ENCODE peak calls at places on chromosomes 3 and 15, in eight cellular contexts. T is CD8-positive, alpha-beta T cell; I is Panc1; B is kidney; G is A549; U is choroid plexus epithelial cell; L is heart left ventricle; W is breast epithelium. D is an unnamed sample.

GRCh38 chr3:50340404-50341329 is at the start of gene RASSF1:
- DNase-seq in T (peak), I (no peak), B (peak), G (no peak), U (peak), L (peak), W (no peak), D (peak)

GRCh38 chr3:165457096-165457495 is 260.9 kb upstream of the SLITRK3 start:
- DNase-seq in T (no peak), I (no peak), B (no peak), G (no peak), U (no peak), L (no peak), W (no peak), D (no peak)

GRCh38 chr3:138051946-138052802 is 42.2 kb downstream of the CLDN18 start:
- DNase-seq in T (no peak), I (peak), B (no peak), G (peak), U (peak), L (no peak), W (no peak), D (peak)

GRCh38 chr3:144865886-144866285 is 894.3 kb downstream of the DIPK2A start:
- DNase-seq in T (no peak), I (no peak), B (no peak), G (no peak), U (no peak), L (no peak), W (no peak), D (no peak)

GRCh38 chr15:84894743-84895425 is 10.4 kb downstream of the SLC28A1 start:
- DNase-seq in T (no peak), I (no peak), B (no peak), G (no peak), U (no peak), L (no peak), W (no peak), D (no peak)

GRCh38 chr15:57321973-57322601 is 54.2 kb upstream of the CGNL1 start:
- DNase-seq in T (no peak), I (no peak), B (peak), G (no peak), U (no peak), L (peak), W (no peak), D (no peak)

GRCh38 chr3:32432711-32433530 is 41.3 kb downstream of the CMTM7 start:
- DNase-seq in T (no peak), I (no peak), B (no peak), G (no peak), U (peak), L (no peak), W (no peak), D (no peak)

GRCh38 chr3:53225181-53225580 is 30.6 kb downstream of the TKT start:
- DNase-seq in T (no peak), I (no peak), B (no peak), G (no peak), U (no peak), L (no peak), W (no peak), D (no peak)

GRCh38 chr15:25543156-25543555 is 104.3 kb upstream of the UBE3A start:
- DNase-seq in T (no peak), I (no peak), B (no peak), G (no peak), U (peak), L (no peak), W (peak), D (peak)

GRCh38 chr15:73600413-73601050 is 32.7 kb downstream of the NPTN start:
- DNase-seq in T (no peak), I (no peak), B (no peak), G (no peak), U (no peak), L (no peak), W (no peak), D (no peak)

GRCh38 chr3:40042752-40043443 is 233.5 kb downstream of the MYRIP start:
- DNase-seq in T (no peak), I (no peak), B (no peak), G (no peak), U (no peak), L (no peak), W (no peak), D (peak)

GRCh38 chr15:57235865-57236264 is 140.4 kb upstream of the CGNL1 start:
- DNase-seq in T (no peak), I (no peak), B (no peak), G (peak), U (peak), L (no peak), W (no peak), D (no peak)

GRCh38 chr3:16216373-16216935 is 42.0 kb downstream of the GALNT15 start:
- DNase-seq in T (no peak), I (no peak), B (no peak), G (no peak), U (no peak), L (no peak), W (no peak), D (no peak)

GRCh38 chr15:99424131-99424571 is 141.6 kb upstream of the MEF2A start:
- DNase-seq in T (no peak), I (no peak), B (no peak), G (no peak), U (no peak), L (no peak), W (no peak), D (no peak)

GRCh38 chr3:57078366-57079220 is 18.1 kb downstream of the SPATA12 start:
- DNase-seq in T (no peak), I (no peak), B (peak), G (peak), U (peak), L (peak), W (peak), D (peak)

GRCh38 chr3:140428380-140428779 is 249.5 kb upstream of the TRIM42 start:
- DNase-seq in T (no peak), I (no peak), B (no peak), G (no peak), U (no peak), L (no peak), W (no peak), D (no peak)

GRCh38 chr3:64945171-64945684 is 257.4 kb upstream of the ADAMTS9 start:
- DNase-seq in T (no peak), I (no peak), B (peak), G (no peak), U (peak), L (no peak), W (no peak), D (no peak)

GRCh38 chr3:11385908-11386307 is 113.7 kb downstream of the ATG7 start:
- DNase-seq in T (no peak), I (no peak), B (no peak), G (peak), U (peak), L (no peak), W (no peak), D (no peak)

GRCh38 chr3:122942937-122943827 is 84.4 kb downstream of the SEMA5B start:
- DNase-seq in T (no peak), I (peak), B (peak), G (peak), U (peak), L (peak), W (peak), D (peak)

GRCh38 chr3:46509661-46510187 is 11.9 kb downstream of the RTP3 start:
- DNase-seq in T (no peak), I (no peak), B (no peak), G (no peak), U (no peak), L (no peak), W (no peak), D (no peak)

GRCh38 chr3:14725564-14726420 is 50.9 kb downstream of the C3orf20 start:
- DNase-seq in T (no peak), I (no peak), B (peak), G (no peak), U (peak), L (peak), W (no peak), D (no peak)

GRCh38 chr3:117122609-117123008 is 413.0 kb downstream of the TUSC7 start:
- DNase-seq in T (no peak), I (no peak), B (no peak), G (no peak), U (no peak), L (no peak), W (no peak), D (no peak)

GRCh38 chr3:63960048-63960711 is 48.0 kb upstream of the SCAANT1 start:
- DNase-seq in T (no peak), I (peak), B (no peak), G (peak), U (peak), L (peak), W (no peak), D (peak)

GRCh38 chr15:100902436-100903190 is 16.5 kb upstream of the LRRK1 start:
- DNase-seq in T (no peak), I (no peak), B (peak), G (no peak), U (peak), L (peak), W (peak), D (peak)

GRCh38 chr15:100900136-100900894 is 18.8 kb upstream of the LRRK1 start:
- DNase-seq in T (no peak), I (no peak), B (no peak), G (no peak), U (no peak), L (no peak), W (no peak), D (no peak)

GRCh38 chr15:100901702-100902435 is 17.3 kb upstream of the LRRK1 start:
- DNase-seq in T (no peak), I (no peak), B (no peak), G (no peak), U (no peak), L (no peak), W (no peak), D (no peak)

GRCh38 chr15:100900895-100901169 is 18.3 kb upstream of the LRRK1 start:
- DNase-seq in T (no peak), I (no peak), B (no peak), G (no peak), U (no peak), L (no peak), W (no peak), D (no peak)

GRCh38 chr15:100901296-100901695 is 17.9 kb upstream of the LRRK1 start:
- DNase-seq in T (no peak), I (no peak), B (no peak), G (no peak), U (no peak), L (no peak), W (no peak), D (no peak)
- H3K4me3 ChIP-seq in T (no peak), I (no peak), B (no peak), G (no peak), U (no peak), L (no peak), W (no peak), D (no peak)

GRCh38 chr3:8574670-8575322 is 69.8 kb downstream of the SSUH2 start:
- DNase-seq in T (no peak), I (no peak), B (no peak), G (no peak), U (no peak), L (no peak), W (no peak), D (no peak)

GRCh38 chr3:8576436-8576835 is 68.2 kb downstream of the SSUH2 start:
- DNase-seq in T (no peak), I (no peak), B (no peak), G (no peak), U (no peak), L (no peak), W (no peak), D (no peak)

GRCh38 chr3:8576841-8577553 is 67.6 kb downstream of the SSUH2 start:
- DNase-seq in T (no peak), I (no peak), B (peak), G (no peak), U (peak), L (no peak), W (no peak), D (no peak)

GRCh38 chr3:8574040-8574669 is 70.4 kb downstream of the SSUH2 start:
- DNase-seq in T (no peak), I (no peak), B (no peak), G (no peak), U (no peak), L (no peak), W (no peak), D (no peak)

GRCh38 chr3:8575364-8576104 is 69.1 kb downstream of the SSUH2 start:
- DNase-seq in T (no peak), I (no peak), B (no peak), G (no peak), U (peak), L (no peak), W (no peak), D (peak)
- TF ChIP-seq CTCF in T (no peak), I (no peak), B (no peak), G (no peak), U (no peak), L (no peak), W (no peak), D (no peak)

DNA sequence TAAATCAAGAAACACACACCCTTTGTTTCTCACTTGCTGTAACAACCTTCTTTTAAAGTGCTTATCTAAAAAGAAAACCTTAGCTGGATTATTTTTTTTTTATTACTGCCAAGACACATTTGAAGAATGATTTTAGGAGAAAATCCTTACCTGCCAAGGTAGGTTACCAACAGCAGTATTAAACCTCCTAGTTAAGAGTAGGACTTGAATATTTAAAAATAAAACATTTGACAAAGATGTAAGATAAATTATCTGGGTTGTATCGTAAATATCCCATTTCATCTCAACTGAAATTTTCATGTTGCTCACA is 192.1 kb downstream of the PDZRN3 start:
- DNase-seq in T (no peak), I (no peak), B (no peak), G (no peak), U (no peak), L (no peak), W (no peak), D (no peak)
- H3K4me3 ChIP-seq in T (no peak), I (no peak), B (no peak), G (no peak), U (no peak), L (no peak), W (no peak), D (no peak)

GRCh38 chr3:34015204-34016142 is 217.0 kb downstream of the PDCD6IP start:
- DNase-seq in T (no peak), I (no peak), B (no peak), G (peak), U (peak), L (no peak), W (no peak), D (no peak)
- TF ChIP-seq CTCF in T (no peak), I (peak), B (no peak), G (peak), U (peak), L (no peak), W (no peak), D (peak)